ENCODE peak calls at places on chromosomes 4 and X, in six cellular contexts. U is A549, C is HepG2, X is K562, L is endothelial cell of umbilical vein, F is GM12878. K is an unnamed sample.

GRCh38 chrX:41561045-41561444 is 113.9 kb downstream of the NYX start:
- DNase-seq in U (peak), C (no peak), X (peak), L (peak), F (peak), K (peak)

GRCh38 chrX:34559325-34559724 is 97.8 kb downstream of the TMEM47 start:
- DNase-seq in U (peak), C (no peak), X (no peak), L (peak), F (no peak), K (peak)

GRCh38 chr4:19021617-19022016 is 1000.1 kb upstream of the LCORL start:
- DNase-seq in U (no peak), C (no peak), X (no peak), L (no peak), F (no peak), K (no peak)

GRCh38 chrX:18961686-18962085 is 22.2 kb downstream of the PHKA2 start:
- DNase-seq in U (no peak), C (no peak), X (no peak), L (peak), F (no peak), K (peak)

GRCh38 chrX:42992199-42992943 is 214.4 kb upstream of the PPP1R2C start:
- DNase-seq in U (peak), C (no peak), X (no peak), L (peak), F (no peak), K (no peak)

GRCh38 chrX:101906136-101906796 is 25.6 kb downstream of the ZMAT1 start:
- DNase-seq in U (no peak), C (no peak), X (no peak), L (no peak), F (no peak), K (no peak)

GRCh38 chr4:1669270-1669669 is 14.8 kb downstream of the FAM53A start:
- DNase-seq in U (no peak), C (no peak), X (no peak), L (no peak), F (no peak), K (no peak)

GRCh38 chr4:88573286-88573994 is 18.8 kb upstream of the HERC3 start:
- DNase-seq in U (no peak), C (no peak), X (no peak), L (no peak), F (no peak), K (no peak)

GRCh38 chr4:109947457-109947856 is 34.8 kb downstream of the EGF start:
- DNase-seq in U (peak), C (no peak), X (no peak), L (no peak), F (no peak), K (no peak)

GRCh38 chr4:1097553-1097952 is 15.8 kb downstream of the RNF212 start:
- DNase-seq in U (no peak), C (no peak), X (no peak), L (no peak), F (no peak), K (no peak)

GRCh38 chr4:188941524-188942109 is 802.4 kb downstream of the TRIML1 start:
- DNase-seq in U (peak), C (no peak), X (no peak), L (no peak), F (no peak), K (no peak)

DNA sequence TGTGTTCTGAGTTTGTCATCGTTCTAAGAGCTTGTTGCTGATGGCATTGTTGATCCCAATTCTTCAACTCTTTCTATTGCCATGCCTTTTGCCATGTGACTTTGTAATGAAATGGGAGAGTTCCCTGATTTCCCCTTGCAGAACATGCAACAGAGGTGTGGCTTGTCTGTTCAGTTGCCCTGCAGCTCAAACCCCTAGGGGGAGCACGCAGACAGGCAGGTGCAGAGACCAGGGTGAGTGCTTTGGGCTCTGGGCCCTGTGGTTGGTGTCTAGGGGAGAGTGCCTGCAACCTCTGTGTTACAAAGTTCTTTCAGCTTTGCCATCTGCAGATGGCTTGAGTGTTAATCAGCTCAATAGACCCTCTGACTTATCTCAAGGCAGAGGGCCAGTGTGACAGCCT is 332.7 kb downstream of the MID1IP1 start:
- DNase-seq in U (peak), C (no peak), X (peak), L (no peak), F (no peak), K (peak)
- TF ChIP-seq MYC in U (no peak), C (no peak), X (no peak), L (no peak), F (no peak), K (no peak)

DNA sequence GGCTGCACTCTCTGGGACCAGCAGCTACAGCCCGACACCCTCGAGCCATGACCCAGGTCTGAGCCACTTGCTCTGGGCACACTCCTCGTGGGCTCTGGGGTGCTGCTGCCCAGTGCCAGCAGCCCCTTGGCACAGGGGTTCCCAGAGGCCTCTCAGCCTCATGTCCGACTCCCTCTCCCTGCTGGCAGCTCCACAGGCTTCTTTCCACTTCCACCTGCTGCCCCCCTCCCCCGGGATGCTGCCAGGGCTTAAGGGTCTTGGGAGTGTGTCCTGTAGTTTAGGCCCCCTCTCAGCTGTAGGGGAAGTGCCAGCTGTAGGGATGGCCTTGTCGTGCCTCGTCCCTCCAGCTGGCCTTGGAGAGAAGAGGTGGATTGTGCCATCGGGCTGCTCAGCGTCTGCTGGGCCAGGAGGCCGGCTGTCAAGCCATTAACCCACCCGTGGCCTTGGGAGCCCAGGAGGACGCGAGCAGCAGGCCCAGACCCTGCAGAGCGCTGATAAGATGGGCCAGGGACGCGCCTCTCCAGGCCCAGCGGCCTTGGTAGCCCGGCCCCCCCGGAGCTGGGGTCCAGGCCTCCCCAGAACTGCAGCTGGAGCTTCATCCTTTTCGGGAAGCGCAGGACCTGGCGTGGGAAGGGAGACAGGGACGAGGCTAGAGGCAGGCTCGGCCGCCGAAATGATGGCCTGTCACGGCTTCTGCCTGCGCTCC is 1.0 kb upstream of the USP27X start:
- DNase-seq in U (no peak), C (no peak), X (peak), L (no peak), F (no peak), K (no peak)
- TF ChIP-seq MYC in U (no peak), C (no peak), X (no peak), L (no peak), F (no peak), K (no peak)

DNA sequence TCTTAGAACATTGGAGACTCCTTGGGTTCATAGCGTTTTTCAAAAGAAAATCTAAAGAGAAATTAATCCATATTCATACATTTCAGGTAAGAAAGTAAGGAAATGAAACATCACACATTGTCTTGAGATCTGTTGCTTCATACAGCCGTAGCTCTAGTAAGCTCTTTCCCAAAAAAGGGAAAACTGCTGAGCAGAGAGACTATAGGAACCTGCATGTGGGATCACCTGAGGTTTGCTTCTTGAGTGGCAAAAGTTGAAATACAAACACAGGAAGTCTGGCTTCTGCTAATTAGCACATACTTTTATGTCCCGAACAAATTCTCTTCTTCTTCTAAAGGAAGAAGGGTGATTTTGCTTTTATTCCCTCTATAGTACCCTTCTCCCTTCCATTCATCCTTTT is 57.7 kb downstream of the MRPL1 start:
- DNase-seq in U (no peak), C (no peak), X (no peak), L (peak), F (no peak), K (no peak)
- TF ChIP-seq MYC in U (no peak), C (no peak), X (no peak), L (no peak), F (no peak), K (no peak)

DNA sequence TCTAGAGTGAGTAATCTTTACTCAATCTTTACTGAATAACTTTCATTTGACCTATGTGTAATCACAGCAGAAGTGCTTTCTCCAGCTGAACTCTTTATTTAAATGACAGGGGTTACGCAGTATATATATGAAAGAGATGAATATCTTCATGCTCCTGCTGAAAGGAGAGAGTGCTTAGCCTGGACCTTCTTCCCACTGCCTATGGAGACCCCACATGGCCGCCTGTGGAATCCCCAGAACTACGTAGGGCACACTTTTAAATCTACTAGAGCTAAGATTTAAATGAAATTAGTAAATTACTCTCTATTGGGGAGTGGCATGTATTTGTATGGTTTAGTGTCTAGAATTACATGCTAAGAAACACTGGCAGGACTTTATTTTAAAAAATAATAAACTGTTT is 391.2 kb downstream of the ANKRD50 start:
- DNase-seq in U (no peak), C (no peak), X (no peak), L (no peak), F (no peak), K (no peak)
- TF ChIP-seq MYC in U (no peak), C (no peak), X (no peak), L (no peak), F (no peak), K (no peak)

GRCh38 chrX:20542072-20542471 is 275.4 kb upstream of the RPS6KA3 start:
- DNase-seq in U (no peak), C (no peak), X (no peak), L (no peak), F (no peak), K (no peak)

GRCh38 chrX:20547649-20548051 is 280.9 kb upstream of the RPS6KA3 start:
- DNase-seq in U (peak), C (peak), X (no peak), L (no peak), F (no peak), K (peak)

DNA sequence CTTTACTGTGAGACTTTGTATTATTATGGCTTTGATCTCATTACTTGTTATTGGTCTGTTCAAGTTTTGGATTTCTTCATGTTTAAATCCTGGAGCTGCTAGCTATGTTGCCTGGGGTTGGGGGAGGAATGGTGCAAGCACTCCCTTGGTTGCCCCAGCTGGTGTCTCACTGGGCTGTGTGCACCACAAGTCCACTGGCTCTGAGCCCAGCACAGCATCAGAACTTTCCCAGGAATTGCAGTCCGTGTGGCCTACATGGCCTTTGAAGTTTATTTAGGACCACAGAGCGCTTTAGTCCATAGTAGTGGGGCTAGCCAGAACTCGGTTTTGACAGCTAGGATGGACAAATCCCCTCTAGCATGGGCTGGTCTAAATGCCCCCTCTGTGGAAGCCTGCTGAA is 278.8 kb upstream of the RPS6KA3 start:
- DNase-seq in U (no peak), C (no peak), X (no peak), L (no peak), F (no peak), K (no peak)
- TF ChIP-seq MYC in U (no peak), C (no peak), X (no peak), L (no peak), F (no peak), K (no peak)

DNA sequence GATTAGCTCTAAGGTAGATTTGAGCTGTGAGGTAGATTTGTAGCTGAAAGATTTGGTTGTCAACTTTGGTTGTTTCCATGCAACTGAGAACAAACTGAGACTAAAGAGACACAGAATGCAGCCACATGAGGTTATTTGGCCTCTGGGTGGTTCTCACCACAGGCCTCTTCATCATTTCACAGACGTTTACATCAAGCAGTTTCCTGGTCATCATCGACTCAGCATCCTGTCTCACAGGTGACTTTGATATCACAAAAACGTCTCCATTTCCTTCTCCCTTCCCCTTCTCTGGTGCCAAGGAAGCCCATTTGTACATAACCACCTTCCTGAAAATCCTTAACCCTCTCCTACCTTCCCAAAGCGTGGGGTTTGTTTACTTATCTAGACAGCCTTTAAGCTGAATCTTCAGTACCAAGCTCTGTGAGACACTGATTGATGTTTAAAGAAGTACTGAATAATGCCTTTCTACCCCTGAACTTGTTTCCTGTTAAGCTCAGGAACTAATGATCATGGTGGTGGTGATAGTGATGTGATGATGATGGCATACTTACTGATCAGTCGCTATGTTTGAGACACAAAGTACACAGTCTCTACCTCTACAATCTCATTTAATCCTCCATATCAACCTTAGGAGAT is 81.9 kb downstream of the FAM114A1 start:
- DNase-seq in U (no peak), C (no peak), X (no peak), L (peak), F (no peak), K (no peak)
- TF ChIP-seq MYC in U (no peak), C (no peak), X (no peak), L (no peak), F (no peak), K (no peak)

GRCh38 chr4:2977116-2978097 is 14.0 kb downstream of the GRK4 start:
- DNase-seq in U (no peak), C (peak), X (peak), L (no peak), F (no peak), K (no peak)
- TF ChIP-seq MYC in U (no peak), C (no peak), X (peak), L (no peak), F (no peak), K (no peak)

DNA sequence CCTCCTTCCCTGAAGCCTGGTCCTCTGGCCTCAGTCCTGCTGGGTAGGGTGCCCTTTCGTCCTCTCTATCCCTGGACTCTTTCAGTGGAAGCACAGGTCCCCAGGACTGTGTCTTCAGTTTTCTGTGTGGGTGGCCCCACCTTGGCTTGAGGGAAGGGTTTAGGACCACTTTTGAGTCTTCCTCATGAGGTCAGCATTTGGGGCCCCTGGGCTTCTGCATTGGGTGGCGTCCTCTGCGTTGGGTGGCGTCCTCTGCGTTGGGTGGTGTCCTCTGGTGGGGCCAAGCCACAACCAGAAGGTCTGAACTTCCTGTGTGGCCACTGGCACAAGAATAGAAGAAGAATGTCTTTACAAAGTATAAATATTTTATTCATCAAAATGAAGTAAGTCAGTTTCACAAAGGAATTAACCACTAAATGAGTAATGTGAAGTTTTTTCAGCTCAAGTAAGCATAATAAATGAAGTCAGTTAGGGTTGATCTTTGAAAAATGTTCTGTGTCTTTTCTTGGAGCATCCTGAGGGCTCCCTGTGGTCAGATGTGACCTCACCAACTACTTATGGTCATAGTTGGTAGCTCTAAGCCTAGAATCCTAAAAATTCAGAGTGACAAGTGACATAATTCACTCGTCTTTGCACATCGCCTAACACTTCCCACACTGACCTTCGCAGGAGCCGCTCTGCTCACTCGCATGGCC is 39.2 kb upstream of the HGFAC start:
- DNase-seq in U (no peak), C (no peak), X (no peak), L (no peak), F (no peak), K (no peak)
- TF ChIP-seq MYC in U (no peak), C (no peak), X (no peak), L (no peak), F (no peak), K (no peak)

GRCh38 chrX:29541038-29541437 is 674.3 kb upstream of the MAGEB2 start:
- DNase-seq in U (no peak), C (no peak), X (no peak), L (no peak), F (no peak), K (no peak)

GRCh38 chrX:29547877-29548276 is 667.5 kb upstream of the MAGEB2 start:
- DNase-seq in U (no peak), C (no peak), X (no peak), L (no peak), F (no peak), K (no peak)

GRCh38 chrX:29542147-29542546 is 673.2 kb upstream of the MAGEB2 start:
- DNase-seq in U (no peak), C (no peak), X (no peak), L (no peak), F (no peak), K (no peak)

GRCh38 chrX:29545878-29546277 is 669.5 kb upstream of the MAGEB2 start:
- DNase-seq in U (peak), C (no peak), X (no peak), L (no peak), F (no peak), K (peak)
- TF ChIP-seq MYC in U (no peak), C (no peak), X (no peak), L (no peak), F (no peak), K (no peak)

DNA sequence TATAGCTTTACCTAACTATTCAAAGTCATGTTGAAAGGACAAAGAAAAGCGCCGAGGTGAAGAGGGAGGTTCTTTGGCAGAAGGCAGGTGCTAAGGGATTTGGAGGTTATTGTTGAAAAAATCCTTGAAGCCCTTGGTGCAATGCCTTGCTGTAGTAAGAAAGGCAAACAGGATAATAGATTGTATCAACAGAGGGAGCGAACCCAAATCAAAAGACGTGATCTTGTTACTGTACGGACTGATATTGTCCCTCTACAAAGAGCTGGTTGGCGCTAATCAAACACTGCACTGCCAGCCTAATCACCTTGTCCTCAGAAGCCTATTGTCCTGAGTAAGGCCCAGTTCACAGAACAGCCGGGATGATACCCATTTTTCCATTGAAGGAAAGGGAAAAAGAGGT is 182.9 kb downstream of the ZIC3 start:
- DNase-seq in U (no peak), C (no peak), X (no peak), L (no peak), F (no peak), K (no peak)
- TF ChIP-seq MYC in U (no peak), C (no peak), X (no peak), L (no peak), F (no peak), K (no peak)

K was measured in NB4.